ENCODE peak calls at places on chromosomes 11 and 22, in six cellular contexts. One of them, this sample, is unnamed.

GRCh38 chr22:43888740-43889139 is 3.1 kb downstream of the PNPLA5 start:
- DNase-seq in CD8-positive, alpha-beta T cell: no peak
- DNase-seq in Panc1: no peak
- DNase-seq in tibial artery: no peak
- DNase-seq in CD8-positive, alpha-beta memory T cell: no peak
- DNase-seq in uterus: no peak
- DNase-seq in this sample: no peak

GRCh38 chr11:119910056-119910455 is 181.1 kb upstream of the NECTIN1 start:
- DNase-seq in CD8-positive, alpha-beta memory T cell: no peak
- DNase-seq in Panc1: no peak
- DNase-seq in tibial artery: no peak
- DNase-seq in uterus: no peak
- DNase-seq in CD8-positive, alpha-beta T cell: no peak
- DNase-seq in this sample: no peak

GRCh38 chr11:126529037-126529436 is 173.6 kb downstream of the ST3GAL4 start:
- DNase-seq in uterus: no peak
- DNase-seq in CD8-positive, alpha-beta memory T cell: no peak
- DNase-seq in tibial artery: no peak
- DNase-seq in CD8-positive, alpha-beta T cell: no peak
- DNase-seq in Panc1: no peak
- DNase-seq in this sample: no peak

GRCh38 chr11:86800076-86800955 is at the start of gene PRSS23:
- DNase-seq in tibial artery: peak; percentile 89
- DNase-seq in CD8-positive, alpha-beta T cell: no peak
- DNase-seq in CD8-positive, alpha-beta memory T cell: peak; percentile 18
- DNase-seq in Panc1: no peak
- DNase-seq in uterus: peak; percentile 76
- DNase-seq in this sample: peak; percentile 61

GRCh38 chr22:39350803-39351688 is 1.3 kb downstream of the SYNGR1 start:
- DNase-seq in Panc1: no peak
- DNase-seq in CD8-positive, alpha-beta T cell: no peak
- DNase-seq in uterus: no peak
- DNase-seq in CD8-positive, alpha-beta memory T cell: no peak
- DNase-seq in tibial artery: no peak
- DNase-seq in this sample: no peak

GRCh38 chr11:68099474-68100405 is 21.4 kb downstream of the CHKA start:
- DNase-seq in CD8-positive, alpha-beta memory T cell: no peak
- DNase-seq in tibial artery: no peak
- DNase-seq in uterus: no peak
- DNase-seq in CD8-positive, alpha-beta T cell: peak; percentile 23
- DNase-seq in Panc1: no peak
- DNase-seq in this sample: peak; percentile 69

GRCh38 chr11:108403072-108403471 is 64.3 kb downstream of the C11orf65 start:
- DNase-seq in tibial artery: no peak
- DNase-seq in CD8-positive, alpha-beta memory T cell: no peak
- DNase-seq in CD8-positive, alpha-beta T cell: no peak
- DNase-seq in Panc1: no peak
- DNase-seq in uterus: no peak
- DNase-seq in this sample: no peak

GRCh38 chr11:108398439-108398838 is 68.9 kb downstream of the C11orf65 start:
- DNase-seq in Panc1: no peak
- DNase-seq in uterus: no peak
- DNase-seq in CD8-positive, alpha-beta memory T cell: no peak
- DNase-seq in CD8-positive, alpha-beta T cell: no peak
- DNase-seq in tibial artery: no peak
- DNase-seq in this sample: no peak

GRCh38 chr11:126415669-126416420 is 60.4 kb downstream of the ST3GAL4 start:
- DNase-seq in CD8-positive, alpha-beta T cell: no peak
- DNase-seq in CD8-positive, alpha-beta memory T cell: no peak
- DNase-seq in Panc1: no peak
- DNase-seq in uterus: peak; percentile 86
- DNase-seq in tibial artery: no peak
- DNase-seq in this sample: peak; percentile 67

GRCh38 chr11:104665631-104666030 is 232.6 kb downstream of the CASP12 start:
- DNase-seq in Panc1: no peak
- DNase-seq in tibial artery: no peak
- DNase-seq in CD8-positive, alpha-beta T cell: no peak
- DNase-seq in uterus: no peak
- DNase-seq in CD8-positive, alpha-beta memory T cell: no peak
- DNase-seq in this sample: no peak

GRCh38 chr11:66892926-66893325 is 36.1 kb downstream of the LRFN4 start:
- DNase-seq in CD8-positive, alpha-beta T cell: no peak
- DNase-seq in Panc1: no peak
- DNase-seq in tibial artery: no peak
- DNase-seq in uterus: no peak
- DNase-seq in CD8-positive, alpha-beta memory T cell: no peak
- DNase-seq in this sample: no peak

GRCh38 chr11:71442123-71442522 is 6.1 kb downstream of the DHCR7 start:
- DNase-seq in CD8-positive, alpha-beta memory T cell: no peak
- DNase-seq in Panc1: no peak
- DNase-seq in uterus: no peak
- DNase-seq in tibial artery: peak; percentile 51
- DNase-seq in CD8-positive, alpha-beta T cell: no peak
- DNase-seq in this sample: no peak

GRCh38 chr11:76800466-76801200 is 17.5 kb downstream of the TSKU start:
- DNase-seq in CD8-positive, alpha-beta memory T cell: no peak
- DNase-seq in tibial artery: no peak
- DNase-seq in CD8-positive, alpha-beta T cell: no peak
- DNase-seq in uterus: peak; percentile 8
- DNase-seq in Panc1: no peak
- DNase-seq in this sample: no peak

GRCh38 chr11:15737326-15737725 is 619.0 kb downstream of the SOX6 start:
- DNase-seq in CD8-positive, alpha-beta memory T cell: no peak
- DNase-seq in tibial artery: no peak
- DNase-seq in uterus: no peak
- DNase-seq in Panc1: no peak
- DNase-seq in CD8-positive, alpha-beta T cell: no peak
- DNase-seq in this sample: no peak

GRCh38 chr11:120752668-120753067 is 241.1 kb downstream of the GRIK4 start:
- DNase-seq in tibial artery: no peak
- DNase-seq in uterus: no peak
- DNase-seq in Panc1: no peak
- DNase-seq in CD8-positive, alpha-beta memory T cell: no peak
- DNase-seq in CD8-positive, alpha-beta T cell: no peak
- DNase-seq in this sample: no peak

GRCh38 chr11:35257287-35257686 is 118.3 kb downstream of the CD44 start:
- DNase-seq in Panc1: no peak
- DNase-seq in tibial artery: no peak
- DNase-seq in CD8-positive, alpha-beta memory T cell: peak; percentile 28
- DNase-seq in uterus: no peak
- DNase-seq in CD8-positive, alpha-beta T cell: no peak
- DNase-seq in this sample: no peak

GRCh38 chr11:76436020-76436419 is 8.8 kb upstream of the EMSY start:
- DNase-seq in CD8-positive, alpha-beta memory T cell: no peak
- DNase-seq in Panc1: no peak
- DNase-seq in CD8-positive, alpha-beta T cell: no peak
- DNase-seq in tibial artery: no peak
- DNase-seq in uterus: no peak
- DNase-seq in this sample: no peak

GRCh38 chr22:36221799-36222751 is 17.3 kb downstream of the APOL2 start:
- DNase-seq in CD8-positive, alpha-beta memory T cell: peak; percentile 13
- DNase-seq in tibial artery: no peak
- DNase-seq in uterus: peak; percentile 62
- DNase-seq in CD8-positive, alpha-beta T cell: peak; percentile 42
- DNase-seq in Panc1: peak; percentile 41
- DNase-seq in this sample: peak; percentile 67

GRCh38 chr11:122863704-122864326 is 18.7 kb upstream of the JHY start:
- DNase-seq in Panc1: no peak
- DNase-seq in CD8-positive, alpha-beta T cell: peak; percentile 10
- DNase-seq in CD8-positive, alpha-beta memory T cell: no peak
- DNase-seq in uterus: peak; percentile 38
- DNase-seq in tibial artery: no peak
- DNase-seq in this sample: no peak

GRCh38 chr22:30947163-30947820 is 21.3 kb downstream of the MORC2 start:
- DNase-seq in CD8-positive, alpha-beta T cell: no peak
- DNase-seq in CD8-positive, alpha-beta memory T cell: no peak
- DNase-seq in tibial artery: peak; percentile 78
- DNase-seq in uterus: no peak
- DNase-seq in Panc1: no peak
- DNase-seq in this sample: no peak

GRCh38 chr11:47393163-47394049 is 15.0 kb upstream of the SLC39A13 start:
- DNase-seq in Panc1: no peak
- DNase-seq in CD8-positive, alpha-beta memory T cell: no peak
- DNase-seq in uterus: no peak
- DNase-seq in CD8-positive, alpha-beta T cell: no peak
- DNase-seq in tibial artery: peak; percentile 72
- DNase-seq in this sample: no peak

GRCh38 chr11:77142091-77142975 is 14.3 kb downstream of the MYO7A start:
- DNase-seq in CD8-positive, alpha-beta memory T cell: peak; percentile 33
- DNase-seq in CD8-positive, alpha-beta T cell: peak; percentile 8
- DNase-seq in tibial artery: no peak
- DNase-seq in Panc1: no peak
- DNase-seq in uterus: no peak
- DNase-seq in this sample: no peak

GRCh38 chr11:15114501-15115475 is at the start of gene INSC:
- DNase-seq in tibial artery: no peak
- DNase-seq in CD8-positive, alpha-beta T cell: no peak
- DNase-seq in uterus: no peak
- DNase-seq in CD8-positive, alpha-beta memory T cell: no peak
- DNase-seq in Panc1: no peak
- DNase-seq in this sample: no peak

GRCh38 chr22:37449281-37449680 is 22.0 kb upstream of the ELFN2 start:
- DNase-seq in Panc1: no peak
- DNase-seq in CD8-positive, alpha-beta memory T cell: no peak
- DNase-seq in CD8-positive, alpha-beta T cell: no peak
- DNase-seq in tibial artery: no peak
- DNase-seq in uterus: no peak
- DNase-seq in this sample: no peak

GRCh38 chr11:75574698-75575265 is 12.7 kb downstream of the SERPINH1 start:
- DNase-seq in uterus: no peak
- DNase-seq in CD8-positive, alpha-beta T cell: no peak
- DNase-seq in CD8-positive, alpha-beta memory T cell: no peak
- DNase-seq in Panc1: no peak
- DNase-seq in tibial artery: no peak
- DNase-seq in this sample: no peak

GRCh38 chr11:78715639-78716311 is 141.1 kb upstream of the NARS2 start:
- DNase-seq in CD8-positive, alpha-beta T cell: no peak
- DNase-seq in CD8-positive, alpha-beta memory T cell: no peak
- DNase-seq in tibial artery: peak; percentile 73
- DNase-seq in Panc1: peak; percentile 78
- DNase-seq in uterus: no peak
- DNase-seq in this sample: peak; percentile 39

DNA sequence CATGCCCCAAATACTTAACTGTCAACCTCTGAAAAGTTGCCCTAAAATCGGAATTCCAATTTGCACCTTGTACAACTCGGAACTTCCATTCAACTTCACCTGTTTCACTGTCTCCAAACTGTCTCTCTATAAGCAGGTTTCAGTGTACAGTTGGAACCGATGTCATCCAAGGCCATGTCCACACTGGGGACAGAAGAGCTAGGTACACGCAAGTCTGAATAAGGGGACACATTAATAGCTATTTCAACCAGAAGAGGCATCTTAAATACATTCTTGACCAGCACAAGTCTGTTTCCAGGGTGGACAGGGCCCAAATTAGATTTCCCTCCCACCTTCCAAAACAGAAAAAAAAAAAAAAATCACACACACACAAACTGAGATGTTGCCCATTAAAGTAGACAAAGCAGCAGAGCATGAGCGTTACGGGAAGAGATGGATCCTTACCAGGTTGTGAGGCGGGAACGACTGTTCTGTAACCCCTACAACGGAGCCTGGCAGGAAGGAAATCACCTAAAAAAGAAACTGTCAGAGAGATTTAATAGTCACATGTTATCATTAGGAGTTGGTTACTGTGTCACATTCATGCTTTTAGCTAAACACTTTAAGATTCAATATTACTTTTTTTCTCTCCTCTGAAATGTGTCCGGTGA is 1.7 kb downstream of the CREBZF start:
- DNase-seq in Panc1: no peak
- DNase-seq in CD8-positive, alpha-beta memory T cell: peak; percentile 35
- DNase-seq in CD8-positive, alpha-beta T cell: no peak
- DNase-seq in tibial artery: no peak
- DNase-seq in uterus: no peak
- DNase-seq in this sample: no peak
- H3K27ac ChIP-seq in Panc1: peak overlapping the region; percentile 90
- H3K27ac ChIP-seq in CD8-positive, alpha-beta memory T cell: peak overlapping the region; percentile 98
- H3K27ac ChIP-seq in CD8-positive, alpha-beta T cell: peak overlapping the region; percentile 96
- H3K27ac ChIP-seq in tibial artery: peak overlapping the region; percentile 98
- H3K27ac ChIP-seq in uterus: peak overlapping the region; percentile 98
- H3K27ac ChIP-seq in this sample: no peak overlapping the region

DNA sequence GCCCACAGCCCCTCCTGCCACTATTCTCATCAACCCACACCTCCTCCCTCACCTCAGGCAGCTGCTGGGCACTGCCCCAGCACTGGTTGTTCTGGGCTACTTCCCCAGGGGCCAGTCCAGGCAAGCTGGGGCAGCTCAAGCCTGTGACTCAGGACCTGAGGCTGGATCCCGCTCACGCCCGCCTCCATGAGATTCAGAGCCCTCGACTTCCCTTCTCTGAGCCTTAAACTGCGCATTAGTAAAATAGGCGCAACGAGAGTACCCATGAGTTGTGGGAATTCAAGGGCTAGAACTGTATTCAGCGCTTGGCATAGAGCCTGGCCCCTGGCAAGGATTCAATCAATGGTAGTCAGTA is 833 bp upstream of the CD82 start:
- DNase-seq in Panc1: no peak
- DNase-seq in CD8-positive, alpha-beta memory T cell: no peak
- DNase-seq in tibial artery: peak; percentile 98
- DNase-seq in uterus: no peak
- DNase-seq in CD8-positive, alpha-beta T cell: no peak
- DNase-seq in this sample: peak; percentile 75
- H3K27ac ChIP-seq in Panc1: peak overlapping the region; percentile 85
- H3K27ac ChIP-seq in CD8-positive, alpha-beta memory T cell: peak overlapping the region; percentile 48
- H3K27ac ChIP-seq in tibial artery: peak overlapping the region; percentile 99
- H3K27ac ChIP-seq in uterus: peak overlapping the region; percentile 94
- H3K27ac ChIP-seq in CD8-positive, alpha-beta T cell: no peak overlapping the region
- H3K27ac ChIP-seq in this sample: peak overlapping the region; percentile 90

GRCh38 chr11:72981067-72981466 is 161.1 kb downstream of the FCHSD2 start:
- DNase-seq in CD8-positive, alpha-beta memory T cell: no peak
- DNase-seq in CD8-positive, alpha-beta T cell: no peak
- DNase-seq in uterus: no peak
- DNase-seq in tibial artery: no peak
- DNase-seq in Panc1: no peak
- DNase-seq in this sample: no peak
- H3K27ac ChIP-seq in CD8-positive, alpha-beta memory T cell: no peak overlapping the region
- H3K27ac ChIP-seq in CD8-positive, alpha-beta T cell: no peak overlapping the region
- H3K27ac ChIP-seq in uterus: no peak overlapping the region
- H3K27ac ChIP-seq in tibial artery: no peak overlapping the region
- H3K27ac ChIP-seq in Panc1: no peak overlapping the region
- H3K27ac ChIP-seq in this sample: no peak overlapping the region

GRCh38 chr22:49647346-49648026 is 180.2 kb downstream of the BRD1 start:
- DNase-seq in Panc1: no peak
- DNase-seq in uterus: no peak
- DNase-seq in CD8-positive, alpha-beta T cell: no peak
- DNase-seq in tibial artery: no peak
- DNase-seq in CD8-positive, alpha-beta memory T cell: no peak
- DNase-seq in this sample: no peak

GRCh38 chr22:49648053-49648452 is 179.6 kb downstream of the BRD1 start:
- DNase-seq in CD8-positive, alpha-beta memory T cell: no peak
- DNase-seq in CD8-positive, alpha-beta T cell: no peak
- DNase-seq in Panc1: no peak
- DNase-seq in tibial artery: no peak
- DNase-seq in uterus: no peak
- DNase-seq in this sample: no peak

GRCh38 chr22:49650336-49651241 is 177.1 kb downstream of the BRD1 start:
- DNase-seq in CD8-positive, alpha-beta T cell: no peak
- DNase-seq in Panc1: no peak
- DNase-seq in CD8-positive, alpha-beta memory T cell: no peak
- DNase-seq in tibial artery: no peak
- DNase-seq in uterus: no peak
- DNase-seq in this sample: no peak

GRCh38 chr22:49646876-49647275 is 180.8 kb downstream of the BRD1 start:
- DNase-seq in uterus: no peak
- DNase-seq in CD8-positive, alpha-beta T cell: no peak
- DNase-seq in tibial artery: no peak
- DNase-seq in CD8-positive, alpha-beta memory T cell: no peak
- DNase-seq in Panc1: no peak
- DNase-seq in this sample: no peak

GRCh38 chr22:49649166-49649565 is 178.5 kb downstream of the BRD1 start:
- DNase-seq in uterus: no peak
- DNase-seq in CD8-positive, alpha-beta memory T cell: no peak
- DNase-seq in CD8-positive, alpha-beta T cell: no peak
- DNase-seq in Panc1: no peak
- DNase-seq in tibial artery: no peak
- DNase-seq in this sample: no peak
- H3K27ac ChIP-seq in uterus: no peak overlapping the region
- H3K27ac ChIP-seq in CD8-positive, alpha-beta memory T cell: no peak overlapping the region
- H3K27ac ChIP-seq in CD8-positive, alpha-beta T cell: no peak overlapping the region
- H3K27ac ChIP-seq in Panc1: no peak overlapping the region
- H3K27ac ChIP-seq in tibial artery: no peak overlapping the region
- H3K27ac ChIP-seq in this sample: no peak overlapping the region